ENCODE peak calls at places on chromosomes 7 and 10, in five cellular contexts. E, I, G, N and D are unnamed samples.

GRCh38 chr7:37028909-37029440 is 304.7 kb upstream of the AOAH start:
- DNase-seq in E (no peak), I (no peak), G (no peak), N (no peak), D (no peak)

GRCh38 chr10:124593431-124593985 is 131.9 kb downstream of the LHPP start:
- DNase-seq in E (no peak), I (no peak), G (no peak), N (no peak), D (no peak)

GRCh38 chr7:84422790-84423189 is 228.2 kb upstream of the SEMA3A start:
- DNase-seq in E (peak), I (peak), G (no peak), N (no peak), D (no peak)

GRCh38 chr10:46520381-46520780 is 36.1 kb downstream of the GPRIN2 start:
- DNase-seq in E (no peak), I (no peak), G (no peak), N (peak), D (no peak)

GRCh38 chr10:5484205-5484604 is 15.2 kb downstream of the CALML5 start:
- DNase-seq in E (peak), I (peak), G (no peak), N (no peak), D (no peak)

GRCh38 chr10:109978481-109978880 is 29.3 kb upstream of the ADD3 start:
- DNase-seq in E (peak), I (peak), G (peak), N (no peak), D (no peak)

GRCh38 chr7:157520249-157520648 is 183.4 kb downstream of the DNAJB6 start:
- DNase-seq in E (no peak), I (no peak), G (no peak), N (peak), D (no peak)

GRCh38 chr10:68192113-68192512 is 39.8 kb downstream of the ATOH7 start:
- DNase-seq in E (peak), I (peak), G (no peak), N (no peak), D (no peak)

GRCh38 chr10:44908936-44909335 is 2.2 kb upstream of the TMEM72 start:
- DNase-seq in E (no peak), I (no peak), G (no peak), N (no peak), D (no peak)

GRCh38 chr7:144975882-144976281 is 140.0 kb upstream of the TPK1 start:
- DNase-seq in E (no peak), I (no peak), G (no peak), N (no peak), D (no peak)

GRCh38 chr10:95451568-95452524 is 109.3 kb downstream of the SORBS1 start:
- DNase-seq in E (peak), I (no peak), G (no peak), N (no peak), D (no peak)

GRCh38 chr10:34687434-34688205 is 127.5 kb downstream of the PARD3 start:
- DNase-seq in E (no peak), I (peak), G (no peak), N (no peak), D (no peak)

GRCh38 chr7:131931368-131931767 is 374.9 kb upstream of the PODXL start:
- DNase-seq in E (no peak), I (peak), G (no peak), N (no peak), D (no peak)

GRCh38 chr7:47556511-47557180 is 25.3 kb downstream of the TNS3 start:
- DNase-seq in E (peak), I (no peak), G (peak), N (no peak), D (no peak)

GRCh38 chr10:17548162-17548561 is 69.0 kb downstream of the HACD1 start:
- DNase-seq in E (no peak), I (no peak), G (peak), N (no peak), D (no peak)

GRCh38 chr7:130107949-130108674 is 37.8 kb downstream of the KLHDC10 start:
- DNase-seq in E (no peak), I (no peak), G (no peak), N (no peak), D (no peak)

GRCh38 chr7:7772385-7772784 is 54.0 kb upstream of the RPA3 start:
- DNase-seq in E (no peak), I (peak), G (peak), N (no peak), D (no peak)

GRCh38 chr7:100886142-100886935 is 3.2 kb downstream of the UFSP1 start:
- DNase-seq in E (no peak), I (no peak), G (no peak), N (no peak), D (peak)

GRCh38 chr7:32502656-32503189 is 7.4 kb downstream of the AVL9 start:
- DNase-seq in E (no peak), I (no peak), G (no peak), N (no peak), D (no peak)

GRCh38 chr10:104209575-104210198 is 22.5 kb downstream of the CFAP43 start:
- DNase-seq in E (peak), I (peak), G (peak), N (no peak), D (peak)

GRCh38 chr7:35723011-35723410 is 28.1 kb upstream of the HERPUD2 start:
- DNase-seq in E (peak), I (peak), G (no peak), N (no peak), D (no peak)

GRCh38 chr10:122478971-122479370 is 17.6 kb downstream of the HTRA1 start:
- DNase-seq in E (no peak), I (no peak), G (no peak), N (no peak), D (peak)

GRCh38 chr10:100167521-100168312 is 18.1 kb downstream of the ERLIN1 start:
- DNase-seq in E (no peak), I (no peak), G (peak), N (no peak), D (no peak)

GRCh38 chr10:11088709-11089108 is 71.0 kb downstream of the CELF2 start:
- DNase-seq in E (no peak), I (no peak), G (no peak), N (no peak), D (no peak)

DNA sequence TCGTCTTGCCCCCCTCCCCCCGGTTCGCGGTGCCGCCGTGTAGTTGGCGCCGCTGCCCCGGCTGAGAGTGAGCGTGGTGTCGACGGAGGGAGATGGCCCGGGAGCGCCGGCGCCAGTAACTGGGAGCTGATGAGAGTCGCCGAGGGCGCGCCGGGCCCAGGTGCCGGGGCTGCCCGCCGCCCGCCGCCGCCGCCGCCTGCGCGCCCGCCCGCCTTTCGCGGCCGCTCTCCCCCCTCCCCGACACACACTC is 322 bp downstream of the WAC start:
- DNase-seq in E (no peak), I (no peak), G (no peak), N (no peak), D (no peak)
- H3K27ac ChIP-seq in E (peak), I (peak), G (peak), N (peak), D (peak)

GRCh38 chr7:102468416-102469350 is 3.9 kb downstream of the LRWD1 start:
- DNase-seq in E (no peak), I (no peak), G (no peak), N (no peak), D (no peak)
- H3K27ac ChIP-seq in E (no peak), I (no peak), G (no peak), N (no peak), D (no peak)

DNA sequence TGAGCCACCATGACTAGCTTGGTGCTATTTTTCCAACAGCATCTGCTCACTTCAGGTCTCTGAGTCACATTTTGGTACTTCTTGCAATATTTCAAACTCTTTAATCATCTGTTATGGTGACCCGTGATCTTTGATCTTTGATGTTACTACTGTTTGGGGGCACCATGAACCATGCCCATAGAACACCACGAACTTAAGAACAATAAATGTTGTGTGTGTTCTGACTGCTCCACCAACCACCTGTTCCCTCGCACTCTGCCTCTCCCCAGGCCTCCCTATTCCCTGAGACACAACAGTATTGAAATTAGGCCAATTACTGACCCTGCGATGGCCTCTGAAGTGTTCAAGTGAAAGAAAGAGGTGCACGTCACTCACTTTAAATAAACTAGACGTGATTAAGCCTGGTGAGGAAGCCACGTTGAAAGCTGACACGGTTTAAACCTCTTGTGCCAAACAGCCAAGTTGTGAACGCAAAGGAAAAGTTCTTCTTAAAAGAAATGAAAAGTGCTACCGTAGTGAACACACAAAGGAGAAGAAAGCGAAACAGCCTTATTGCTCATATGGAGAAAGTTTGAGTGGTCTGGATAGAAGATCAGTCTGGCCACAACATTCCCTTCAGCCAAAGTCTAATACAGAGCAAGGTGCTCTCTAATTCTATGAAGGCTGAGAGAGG is 27.2 kb upstream of the ATP6V0A4 start:
- DNase-seq in E (no peak), I (no peak), G (no peak), N (no peak), D (no peak)
- H3K27ac ChIP-seq in E (no peak), I (no peak), G (no peak), N (no peak), D (no peak)

GRCh38 chr10:3890602-3891352 is 105.8 kb upstream of the KLF6 start:
- DNase-seq in E (no peak), I (no peak), G (no peak), N (no peak), D (no peak)
- H3K27ac ChIP-seq in E (peak), I (no peak), G (peak), N (no peak), D (no peak)

GRCh38 chr10:119078422-119079179 is 2.0 kb downstream of the EIF3A start:
- DNase-seq in E (no peak), I (no peak), G (no peak), N (no peak), D (no peak)
- H3K27ac ChIP-seq in E (no peak), I (no peak), G (no peak), N (no peak), D (no peak)

DNA sequence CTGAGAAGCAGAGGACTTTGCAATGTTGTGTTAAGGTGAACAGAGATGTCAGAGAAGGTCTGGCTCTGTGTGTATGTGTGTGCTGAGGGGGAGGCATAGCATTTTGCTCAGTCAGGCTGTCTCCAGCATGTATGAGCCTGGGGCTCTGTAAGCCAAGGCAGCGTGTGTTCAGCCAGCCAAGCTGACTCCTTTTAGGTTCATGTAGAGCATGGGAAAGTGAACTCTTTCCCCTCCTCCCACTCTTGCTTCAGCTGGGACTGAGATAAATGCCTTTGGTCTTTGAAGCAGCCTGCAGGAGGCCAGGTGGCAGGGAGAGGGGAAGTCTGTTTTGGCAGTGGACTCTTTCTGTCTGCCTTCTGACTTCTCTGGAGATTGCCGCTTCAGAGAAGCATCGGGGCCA is 3.8 kb downstream of the SFXN2 start:
- DNase-seq in E (no peak), I (peak), G (no peak), N (no peak), D (no peak)
- H3K27ac ChIP-seq in E (no peak), I (no peak), G (no peak), N (no peak), D (no peak)

GRCh38 chr10:7944537-7944936 is 110.0 kb upstream of the GATA3 start:
- DNase-seq in E (no peak), I (no peak), G (no peak), N (no peak), D (no peak)

GRCh38 chr10:7945025-7945424 is 109.5 kb upstream of the GATA3 start:
- DNase-seq in E (peak), I (no peak), G (no peak), N (no peak), D (no peak)

GRCh38 chr10:7948601-7949000 is 105.9 kb upstream of the GATA3 start:
- DNase-seq in E (peak), I (peak), G (peak), N (no peak), D (no peak)

GRCh38 chr10:7942859-7943258 is 111.6 kb upstream of the GATA3 start:
- DNase-seq in E (no peak), I (no peak), G (no peak), N (no peak), D (no peak)

DNA sequence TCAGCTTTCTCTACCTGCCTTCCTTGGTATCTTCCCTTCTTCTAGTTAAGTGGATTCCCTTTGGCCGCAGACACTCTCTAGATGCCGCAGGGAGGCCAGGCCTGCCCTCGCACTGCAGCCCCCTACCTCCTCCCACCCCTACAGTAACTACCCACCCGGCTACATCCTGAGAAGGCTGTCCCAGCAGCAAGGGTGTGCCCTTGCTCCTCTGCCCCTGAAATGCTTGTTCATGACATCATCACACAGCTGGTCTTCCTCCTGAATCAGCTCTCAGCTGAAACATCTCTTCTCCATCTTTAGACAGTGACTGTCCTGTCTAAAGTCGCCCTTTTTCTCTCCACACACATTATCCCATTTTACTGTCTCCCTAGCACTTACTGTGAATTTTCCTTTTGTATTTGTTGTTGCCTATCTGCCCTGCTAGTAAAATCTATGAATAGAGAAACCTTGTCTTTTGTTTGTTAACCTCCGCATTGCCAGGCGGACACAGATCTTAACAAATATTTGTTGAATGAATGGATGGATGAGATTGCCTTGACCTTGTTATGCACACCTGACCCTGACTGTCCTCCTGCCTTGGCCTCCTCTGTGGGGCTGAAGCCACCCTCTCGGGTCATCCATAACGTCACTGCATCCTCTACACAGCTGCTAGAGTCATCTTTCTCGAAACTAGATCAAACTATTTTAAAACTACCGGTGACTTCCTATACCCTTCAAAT is 108.9 kb upstream of the GATA3 start:
- DNase-seq in E (peak), I (peak), G (no peak), N (no peak), D (no peak)
- H3K27ac ChIP-seq in E (peak), I (peak), G (no peak), N (no peak), D (no peak)